ENCODE peak calls at places on chromosomes 3 and 15, in six cellular contexts. D, Y, K, C, B and V are unnamed samples.

GRCh38 chr15:61753018-61753710 is 307.1 kb downstream of the VPS13C start:
- DNase-seq in Y (no peak), B (no peak), D (no peak), K (no peak), C (no peak), V (no peak)

GRCh38 chr3:158908187-158908762 is 106.4 kb downstream of the MFSD1 start:
- DNase-seq in D (no peak), B (no peak), C (no peak), Y (no peak), K (no peak), V (no peak)

GRCh38 chr3:195172285-195172684 is 98.7 kb downstream of the XXYLT1 start:
- DNase-seq in K (no peak), B (no peak), Y (no peak), C (no peak), D (no peak), V (no peak)

GRCh38 chr3:142618917-142619401 is 22.8 kb downstream of the PLS1 start:
- DNase-seq in Y (peak; percentile 19), K (no peak), C (peak; percentile 34), D (no peak), B (peak; percentile 50), V (peak; percentile 49)

GRCh38 chr3:22959593-22959992 is 243.5 kb upstream of the UBE2E2 start:
- DNase-seq in K (no peak), C (no peak), D (no peak), Y (no peak), B (no peak), V (no peak)

GRCh38 chr3:48563382-48563918 is at the start of gene UCN2:
- DNase-seq in Y (no peak), D (no peak), B (no peak), K (no peak), C (no peak), V (no peak)

GRCh38 chr3:188319569-188319968 is 165.6 kb downstream of the LPP start:
- DNase-seq in C (no peak), D (no peak), B (no peak), Y (no peak), K (no peak), V (no peak)

GRCh38 chr3:174202146-174202545 is 657.0 kb upstream of the NAALADL2 start:
- DNase-seq in D (no peak), K (no peak), Y (no peak), B (no peak), C (no peak), V (no peak)

GRCh38 chr3:156665296-156665695 is 9.1 kb upstream of the TIPARP start:
- DNase-seq in K (no peak), C (no peak), Y (no peak), B (no peak), D (no peak), V (no peak)

GRCh38 chr3:21154911-21155310 is 596.1 kb downstream of the ZNF385D start:
- DNase-seq in C (no peak), K (no peak), B (no peak), D (no peak), Y (no peak), V (no peak)

GRCh38 chr15:99421758-99422157 is 144.0 kb upstream of the MEF2A start:
- DNase-seq in B (no peak), K (no peak), C (no peak), Y (no peak), D (no peak), V (no peak)

GRCh38 chr15:99424131-99424571 is 141.6 kb upstream of the MEF2A start:
- DNase-seq in D (no peak), Y (no peak), B (no peak), C (no peak), K (no peak), V (no peak)

GRCh38 chr15:99423186-99424130 is 142.3 kb upstream of the MEF2A start:
- DNase-seq in D (no peak), B (no peak), Y (no peak), C (no peak), K (no peak), V (no peak)

GRCh38 chr15:99424978-99425665 is 140.7 kb upstream of the MEF2A start:
- DNase-seq in K (no peak), B (no peak), D (peak; percentile 20), C (no peak), Y (no peak), V (no peak)

GRCh38 chr15:99421172-99421656 is 144.6 kb upstream of the MEF2A start:
- DNase-seq in Y (peak; percentile 48), C (peak; percentile 53), B (no peak), D (no peak), K (no peak), V (no peak)
- H3K27ac ChIP-seq in Y (no peak overlapping the region), C (no peak overlapping the region), B (no peak overlapping the region), D (no peak overlapping the region), K (no peak overlapping the region), V (no peak overlapping the region)

GRCh38 chr15:51379390-51379789 is 37.9 kb downstream of the GLDN start:
- DNase-seq in C (no peak), D (no peak), K (no peak), Y (no peak), B (no peak), V (no peak)

GRCh38 chr15:51380999-51381806 is 39.7 kb downstream of the GLDN start:
- DNase-seq in D (peak; percentile 60), B (peak; percentile 72), K (peak; percentile 15), Y (peak; percentile 60), C (peak; percentile 60), V (peak; percentile 46)

GRCh38 chr15:51386029-51386428 is 44.6 kb downstream of the GLDN start:
- DNase-seq in D (no peak), Y (no peak), C (no peak), B (no peak), K (no peak), V (no peak)

GRCh38 chr15:51386486-51386885 is 45.0 kb downstream of the GLDN start:
- DNase-seq in C (no peak), K (no peak), Y (no peak), B (no peak), D (no peak), V (no peak)

GRCh38 chr15:51382787-51383186 is 41.3 kb downstream of the GLDN start:
- DNase-seq in D (peak; percentile 36), Y (peak; percentile 48), C (no peak), K (no peak), B (peak; percentile 55), V (no peak)
- TF ChIP-seq CTCF in D (no peak), Y (peak; percentile 27), C (peak; percentile 24), K (no peak), B (peak; percentile 49), V (no peak)

DNA sequence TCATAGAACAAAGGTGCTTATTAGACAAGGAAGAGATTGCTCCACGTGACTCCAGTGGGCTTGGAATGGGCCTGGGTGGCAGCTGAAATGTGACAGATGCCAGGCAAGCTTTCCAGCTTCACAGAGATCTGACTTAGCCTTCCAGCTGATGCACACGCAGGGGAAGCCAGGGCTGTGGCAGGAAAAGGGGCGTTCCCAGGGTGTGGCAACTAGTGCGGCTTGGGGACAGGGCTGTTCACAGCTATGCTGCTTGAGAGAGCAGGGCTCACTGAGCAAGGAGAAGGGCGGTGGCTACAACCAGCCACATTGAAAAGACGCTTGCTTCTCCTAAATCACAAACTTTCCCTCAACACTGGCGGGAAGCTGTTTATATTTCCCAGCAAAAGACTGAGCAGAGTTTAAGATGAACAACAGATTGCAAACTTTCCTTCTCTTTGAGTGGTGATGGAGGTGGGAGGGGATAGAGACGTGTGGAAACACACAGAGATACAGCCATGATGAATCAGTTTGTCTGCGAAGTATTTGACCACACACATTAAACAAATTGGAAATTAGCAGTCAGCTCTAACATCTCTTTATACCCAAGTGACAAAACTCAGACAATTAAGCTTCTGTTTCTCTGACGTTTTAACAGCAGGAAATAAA is 127.5 kb downstream of the BDH1 start:
- DNase-seq in K (peak; percentile 47), B (peak; percentile 30), D (peak; percentile 43), C (peak; percentile 65), Y (no peak), V (peak; percentile 79)
- TF ChIP-seq POLR2A in K (peak; percentile 59), B (no peak), D (no peak), C (no peak), Y (no peak), V (no peak)

DNA sequence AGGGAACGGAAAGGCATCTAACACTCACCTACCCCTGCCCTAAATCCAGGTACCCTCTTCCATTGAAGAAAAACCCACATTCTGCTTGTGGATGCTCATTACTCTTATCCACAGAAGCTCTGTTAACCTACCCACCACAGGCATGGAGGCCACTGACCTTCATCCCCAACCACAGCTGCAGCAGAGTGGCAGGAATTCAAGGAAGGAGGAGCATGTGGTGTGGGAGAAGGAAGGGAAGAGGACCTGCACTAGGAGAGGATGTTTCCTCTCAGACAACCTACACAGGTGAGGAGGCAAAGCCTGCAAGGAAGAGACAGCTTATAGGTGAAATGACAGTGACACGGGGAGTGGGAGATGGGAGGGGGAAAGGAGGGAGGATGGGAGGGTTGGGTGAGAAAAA is 192.5 kb upstream of the TSC22D2 start:
- DNase-seq in K (no peak), Y (no peak), C (no peak), D (no peak), B (no peak), V (no peak)
- H3K27ac ChIP-seq in K (no peak overlapping the region), Y (no peak overlapping the region), C (no peak overlapping the region), D (no peak overlapping the region), B (no peak overlapping the region), V (no peak overlapping the region)

DNA sequence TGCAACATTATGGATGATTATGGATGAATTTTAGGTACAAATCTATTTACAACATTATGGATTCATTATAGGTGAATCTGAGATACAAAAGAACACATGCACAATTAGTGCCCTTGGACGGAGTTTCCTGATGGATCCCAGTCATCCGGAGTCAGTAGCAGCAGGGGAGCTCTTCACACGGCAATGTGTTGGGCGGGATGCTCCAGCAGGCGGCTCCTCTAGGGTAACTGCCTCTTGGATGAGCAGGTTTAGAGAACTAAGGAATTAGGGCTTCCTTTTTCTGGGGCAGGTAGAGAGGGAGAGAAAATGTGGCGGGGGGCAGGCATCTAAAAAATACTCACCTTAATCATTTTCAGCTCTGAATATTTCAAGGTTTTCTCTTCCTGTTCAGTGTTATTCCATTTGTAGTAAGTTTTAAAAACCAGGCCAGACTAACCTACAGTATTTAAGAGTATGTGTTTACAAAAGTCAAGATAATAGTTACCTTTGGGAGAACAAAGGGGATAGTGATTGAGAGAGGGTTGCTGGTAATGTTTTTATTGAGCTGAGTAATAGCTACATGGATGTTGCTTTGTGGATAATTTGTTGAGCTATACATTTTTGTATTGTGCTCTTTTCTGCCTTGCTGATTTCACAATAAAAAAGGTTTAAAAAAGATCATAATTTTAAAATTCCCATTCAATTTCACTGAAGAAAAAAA is 27.4 kb upstream of the GOLM2 start:
- DNase-seq in D (no peak), C (no peak), Y (no peak), K (no peak), B (no peak), V (no peak)
- TF ChIP-seq CTCF in D (no peak), C (no peak), Y (no peak), K (no peak), B (no peak), V (no peak)